ENCODE peak calls at places on chromosomes 5 and 9, in five cellular contexts. J is naive thymus-derived CD8-positive, alpha-beta T cell; B is mucosa of descending colon; C is NCI-H1417; A is KG1. U is an unnamed sample.

GRCh38 chr5:150660108-150660831 is 781 bp upstream of the MYOZ3 start:
- DNase-seq in J (no peak), B (no peak), C (no peak), A (no peak), U (peak)

GRCh38 chr9:126516936-126517750 is 96.6 kb upstream of the LMX1B start:
- DNase-seq in J (no peak), B (no peak), C (peak), A (no peak), U (no peak)

GRCh38 chr5:42419294-42419693 is 3.9 kb upstream of the GHR start:
- DNase-seq in J (no peak), B (no peak), C (no peak), A (no peak), U (no peak)

GRCh38 chr9:76203373-76203772 is 190.9 kb downstream of the RFK start:
- DNase-seq in J (no peak), B (peak), C (no peak), A (no peak), U (peak)

GRCh38 chr5:159049844-159050318 is 49.8 kb downstream of the EBF1 start:
- DNase-seq in J (no peak), B (no peak), C (no peak), A (no peak), U (no peak)

GRCh38 chr9:115604831-115605483 is 487.0 kb upstream of the TNC start:
- DNase-seq in J (no peak), B (no peak), C (no peak), A (no peak), U (no peak)

GRCh38 chr9:76221423-76221822 is 172.8 kb downstream of the RFK start:
- DNase-seq in J (no peak), B (no peak), C (no peak), A (no peak), U (no peak)

GRCh38 chr5:4941957-4942830 is 197.9 kb upstream of the ADAMTS16 start:
- DNase-seq in J (no peak), B (peak), C (peak), A (no peak), U (no peak)

GRCh38 chr5:167513383-167513782 is 778.1 kb upstream of the WWC1 start:
- DNase-seq in J (no peak), B (no peak), C (peak), A (no peak), U (no peak)

GRCh38 chr5:16179936-16180788 is 571 bp upstream of the MARCHF11 start:
- DNase-seq in J (no peak), B (no peak), C (peak), A (no peak), U (no peak)

GRCh38 chr9:137138058-137138697 is 776 bp upstream of the GRIN1 start:
- DNase-seq in J (no peak), B (no peak), C (peak), A (no peak), U (no peak)

GRCh38 chr9:127538849-127539258 is 73.2 kb upstream of the STXBP1 start:
- DNase-seq in J (no peak), B (no peak), C (no peak), A (no peak), U (no peak)

GRCh38 chr5:43674536-43674935 is 71.6 kb downstream of the NNT start:
- DNase-seq in J (no peak), B (no peak), C (no peak), A (no peak), U (no peak)

GRCh38 chr9:83906144-83906543 is 15.1 kb downstream of the KIF27 start:
- DNase-seq in J (no peak), B (no peak), C (no peak), A (no peak), U (no peak)

GRCh38 chr9:99485461-99485860 is 263.4 kb downstream of the SEC61B start:
- DNase-seq in J (no peak), B (no peak), C (no peak), A (no peak), U (no peak)

GRCh38 chr5:68368280-68368679 is 152.7 kb downstream of the PIK3R1 start:
- DNase-seq in J (no peak), B (no peak), C (no peak), A (no peak), U (no peak)

GRCh38 chr9:120439147-120439546 is 140.8 kb downstream of the CDK5RAP2 start:
- DNase-seq in J (no peak), B (no peak), C (peak), A (no peak), U (no peak)

GRCh38 chr5:96648023-96648422 is 14.2 kb upstream of the CAST start:
- DNase-seq in J (no peak), B (no peak), C (no peak), A (no peak), U (no peak)

GRCh38 chr5:128905225-128906110 is 59.8 kb upstream of the SLC27A6 start:
- DNase-seq in J (no peak), B (no peak), C (peak), A (no peak), U (no peak)

GRCh38 chr5:28523887-28524637 is 1485.7 kb upstream of the CDH9 start:
- DNase-seq in J (no peak), B (no peak), C (no peak), A (no peak), U (no peak)

GRCh38 chr5:149938791-149939358 is 5.7 kb downstream of the PDE6A start:
- DNase-seq in J (no peak), B (no peak), C (no peak), A (no peak), U (no peak)

GRCh38 chr5:75279324-75279723 is 42.6 kb upstream of the ANKRD31 start:
- DNase-seq in J (no peak), B (no peak), C (no peak), A (no peak), U (no peak)

GRCh38 chr5:115460476-115460875 is 84.1 kb downstream of the FEM1C start:
- DNase-seq in J (no peak), B (no peak), C (no peak), A (no peak), U (peak)

GRCh38 chr5:141172381-141173204 is at the start of gene PCDHB7:
- DNase-seq in J (no peak), B (no peak), C (no peak), A (no peak), U (no peak)

GRCh38 chr9:126700903-126701819 is 87.4 kb downstream of the LMX1B start:
- DNase-seq in J (no peak), B (peak), C (no peak), A (no peak), U (no peak)

GRCh38 chr5:58346001-58346400 is 113.9 kb downstream of the PLK2 start:
- DNase-seq in J (no peak), B (no peak), C (no peak), A (no peak), U (no peak)

GRCh38 chr9:97773723-97774122 is 76.6 kb upstream of the XPA start:
- DNase-seq in J (no peak), B (peak), C (no peak), A (no peak), U (peak)

GRCh38 chr5:95773325-95774059 is 42.4 kb downstream of the RHOBTB3 start:
- DNase-seq in J (no peak), B (no peak), C (no peak), A (no peak), U (no peak)

GRCh38 chr9:97304586-97304985 is 2.9 kb upstream of the CCDC180 start:
- DNase-seq in J (no peak), B (no peak), C (no peak), A (no peak), U (no peak)

U was measured in stomach.